ENCODE peak calls at places on chromosomes 11 and 22, in nine cellular contexts. One of them, this sample, is unnamed.

GRCh38 chr11:124644426-124645280 is 22.0 kb downstream of the TBRG1 start:
- DNase-seq in progenitor cell of endocrine pancreas: peak; percentile 33
- DNase-seq in activated effector memory CD4-positive, alpha-beta T cell treated with Interleukin-2 at 50 U/mL for 16 hours: no peak
- DNase-seq in choroid plexus epithelial cell: peak; percentile 89
- DNase-seq in Right ventricle myocardium inferior: peak; percentile 82
- DNase-seq in iPS-NIHi11: peak; percentile 74
- DNase-seq in ovary: peak; percentile 19
- DNase-seq in stimulated activated CD4-positive, alpha-beta T cell treated with anti-CD3 and anti-CD28 coated beads, Interleukin-2, amount 100 ng/mL, for 48 hours: peak; percentile 3
- DNase-seq in H9: peak; percentile 63
- DNase-seq in this sample: peak; percentile 83

GRCh38 chr11:62122076-62122475 is 1.7 kb upstream of the INCENP start:
- DNase-seq in progenitor cell of endocrine pancreas: no peak
- DNase-seq in activated effector memory CD4-positive, alpha-beta T cell treated with Interleukin-2 at 50 U/mL for 16 hours: no peak
- DNase-seq in choroid plexus epithelial cell: no peak
- DNase-seq in Right ventricle myocardium inferior: no peak
- DNase-seq in iPS-NIHi11: no peak
- DNase-seq in ovary: no peak
- DNase-seq in stimulated activated CD4-positive, alpha-beta T cell treated with anti-CD3 and anti-CD28 coated beads, Interleukin-2, amount 100 ng/mL, for 48 hours: no peak
- DNase-seq in H9: peak; percentile 59
- DNase-seq in this sample: peak; percentile 63

GRCh38 chr11:25838918-25839611 is 492.9 kb upstream of the ANO3 start:
- DNase-seq in progenitor cell of endocrine pancreas: no peak
- DNase-seq in activated effector memory CD4-positive, alpha-beta T cell treated with Interleukin-2 at 50 U/mL for 16 hours: no peak
- DNase-seq in choroid plexus epithelial cell: peak; percentile 11
- DNase-seq in Right ventricle myocardium inferior: no peak
- DNase-seq in iPS-NIHi11: peak; percentile 19
- DNase-seq in ovary: no peak
- DNase-seq in stimulated activated CD4-positive, alpha-beta T cell treated with anti-CD3 and anti-CD28 coated beads, Interleukin-2, amount 100 ng/mL, for 48 hours: no peak
- DNase-seq in H9: no peak
- DNase-seq in this sample: peak; percentile 45

GRCh38 chr11:130327716-130328115 is 13.0 kb upstream of the ZBTB44 start:
- DNase-seq in progenitor cell of endocrine pancreas: no peak
- DNase-seq in activated effector memory CD4-positive, alpha-beta T cell treated with Interleukin-2 at 50 U/mL for 16 hours: no peak
- DNase-seq in choroid plexus epithelial cell: no peak
- DNase-seq in Right ventricle myocardium inferior: no peak
- DNase-seq in iPS-NIHi11: no peak
- DNase-seq in ovary: no peak
- DNase-seq in stimulated activated CD4-positive, alpha-beta T cell treated with anti-CD3 and anti-CD28 coated beads, Interleukin-2, amount 100 ng/mL, for 48 hours: no peak
- DNase-seq in H9: no peak
- DNase-seq in this sample: no peak

GRCh38 chr11:44456544-44457270 is 108.8 kb upstream of the CD82 start:
- DNase-seq in progenitor cell of endocrine pancreas: no peak
- DNase-seq in activated effector memory CD4-positive, alpha-beta T cell treated with Interleukin-2 at 50 U/mL for 16 hours: no peak
- DNase-seq in choroid plexus epithelial cell: no peak
- DNase-seq in Right ventricle myocardium inferior: no peak
- DNase-seq in iPS-NIHi11: peak; percentile 67
- DNase-seq in ovary: no peak
- DNase-seq in stimulated activated CD4-positive, alpha-beta T cell treated with anti-CD3 and anti-CD28 coated beads, Interleukin-2, amount 100 ng/mL, for 48 hours: no peak
- DNase-seq in H9: no peak
- DNase-seq in this sample: peak; percentile 48

GRCh38 chr11:117918366-117919255 is 10.6 kb downstream of the TMPRSS13 start:
- DNase-seq in progenitor cell of endocrine pancreas: no peak
- DNase-seq in activated effector memory CD4-positive, alpha-beta T cell treated with Interleukin-2 at 50 U/mL for 16 hours: no peak
- DNase-seq in choroid plexus epithelial cell: no peak
- DNase-seq in Right ventricle myocardium inferior: no peak
- DNase-seq in iPS-NIHi11: no peak
- DNase-seq in ovary: no peak
- DNase-seq in stimulated activated CD4-positive, alpha-beta T cell treated with anti-CD3 and anti-CD28 coated beads, Interleukin-2, amount 100 ng/mL, for 48 hours: no peak
- DNase-seq in H9: no peak
- DNase-seq in this sample: no peak

GRCh38 chr22:32378703-32379272 is 21.1 kb downstream of the RFPL3 start:
- DNase-seq in progenitor cell of endocrine pancreas: peak; percentile 26
- DNase-seq in activated effector memory CD4-positive, alpha-beta T cell treated with Interleukin-2 at 50 U/mL for 16 hours: no peak
- DNase-seq in choroid plexus epithelial cell: peak; percentile 61
- DNase-seq in Right ventricle myocardium inferior: no peak
- DNase-seq in iPS-NIHi11: peak; percentile 83
- DNase-seq in ovary: no peak
- DNase-seq in stimulated activated CD4-positive, alpha-beta T cell treated with anti-CD3 and anti-CD28 coated beads, Interleukin-2, amount 100 ng/mL, for 48 hours: no peak
- DNase-seq in H9: peak; percentile 81
- DNase-seq in this sample: peak; percentile 80

GRCh38 chr11:122271167-122271566 is 155.2 kb upstream of the BLID start:
- DNase-seq in progenitor cell of endocrine pancreas: no peak
- DNase-seq in activated effector memory CD4-positive, alpha-beta T cell treated with Interleukin-2 at 50 U/mL for 16 hours: no peak
- DNase-seq in choroid plexus epithelial cell: no peak
- DNase-seq in Right ventricle myocardium inferior: no peak
- DNase-seq in iPS-NIHi11: peak; percentile 27
- DNase-seq in ovary: no peak
- DNase-seq in stimulated activated CD4-positive, alpha-beta T cell treated with anti-CD3 and anti-CD28 coated beads, Interleukin-2, amount 100 ng/mL, for 48 hours: no peak
- DNase-seq in H9: peak; percentile 30
- DNase-seq in this sample: no peak

GRCh38 chr22:47089796-47090460 is 327.5 kb downstream of the TBC1D22A start:
- DNase-seq in progenitor cell of endocrine pancreas: no peak
- DNase-seq in activated effector memory CD4-positive, alpha-beta T cell treated with Interleukin-2 at 50 U/mL for 16 hours: no peak
- DNase-seq in choroid plexus epithelial cell: no peak
- DNase-seq in Right ventricle myocardium inferior: no peak
- DNase-seq in iPS-NIHi11: no peak
- DNase-seq in ovary: no peak
- DNase-seq in stimulated activated CD4-positive, alpha-beta T cell treated with anti-CD3 and anti-CD28 coated beads, Interleukin-2, amount 100 ng/mL, for 48 hours: no peak
- DNase-seq in H9: no peak
- DNase-seq in this sample: no peak

GRCh38 chr11:63599211-63600122 is 14.8 kb downstream of the PLAAT3 start:
- DNase-seq in progenitor cell of endocrine pancreas: no peak
- DNase-seq in activated effector memory CD4-positive, alpha-beta T cell treated with Interleukin-2 at 50 U/mL for 16 hours: no peak
- DNase-seq in choroid plexus epithelial cell: peak; percentile 76
- DNase-seq in Right ventricle myocardium inferior: no peak
- DNase-seq in iPS-NIHi11: peak; percentile 56
- DNase-seq in ovary: no peak
- DNase-seq in stimulated activated CD4-positive, alpha-beta T cell treated with anti-CD3 and anti-CD28 coated beads, Interleukin-2, amount 100 ng/mL, for 48 hours: no peak
- DNase-seq in H9: no peak
- DNase-seq in this sample: peak; percentile 23

GRCh38 chr11:79342686-79343085 is 98.1 kb downstream of the TENM4 start:
- DNase-seq in progenitor cell of endocrine pancreas: no peak
- DNase-seq in activated effector memory CD4-positive, alpha-beta T cell treated with Interleukin-2 at 50 U/mL for 16 hours: no peak
- DNase-seq in choroid plexus epithelial cell: no peak
- DNase-seq in Right ventricle myocardium inferior: no peak
- DNase-seq in iPS-NIHi11: no peak
- DNase-seq in ovary: no peak
- DNase-seq in stimulated activated CD4-positive, alpha-beta T cell treated with anti-CD3 and anti-CD28 coated beads, Interleukin-2, amount 100 ng/mL, for 48 hours: no peak
- DNase-seq in H9: no peak
- DNase-seq in this sample: no peak

GRCh38 chr22:21457023-21457787 is 10.0 kb upstream of the TMEM191C start:
- DNase-seq in progenitor cell of endocrine pancreas: no peak
- DNase-seq in activated effector memory CD4-positive, alpha-beta T cell treated with Interleukin-2 at 50 U/mL for 16 hours: no peak
- DNase-seq in choroid plexus epithelial cell: peak; percentile 32
- DNase-seq in Right ventricle myocardium inferior: no peak
- DNase-seq in iPS-NIHi11: no peak
- DNase-seq in ovary: no peak
- DNase-seq in stimulated activated CD4-positive, alpha-beta T cell treated with anti-CD3 and anti-CD28 coated beads, Interleukin-2, amount 100 ng/mL, for 48 hours: no peak
- DNase-seq in H9: peak; percentile 27
- DNase-seq in this sample: no peak

GRCh38 chr22:29470159-29470855 is 9.7 kb upstream of the NEFH start:
- DNase-seq in progenitor cell of endocrine pancreas: peak; percentile 72
- DNase-seq in activated effector memory CD4-positive, alpha-beta T cell treated with Interleukin-2 at 50 U/mL for 16 hours: peak; percentile 65
- DNase-seq in choroid plexus epithelial cell: peak; percentile 62
- DNase-seq in Right ventricle myocardium inferior: peak; percentile 78
- DNase-seq in iPS-NIHi11: peak; percentile 95
- DNase-seq in ovary: no peak
- DNase-seq in stimulated activated CD4-positive, alpha-beta T cell treated with anti-CD3 and anti-CD28 coated beads, Interleukin-2, amount 100 ng/mL, for 48 hours: peak; percentile 90
- DNase-seq in H9: peak; percentile 92
- DNase-seq in this sample: peak; percentile 92

GRCh38 chr22:47209547-47210023 is 447.1 kb downstream of the TBC1D22A start:
- DNase-seq in progenitor cell of endocrine pancreas: no peak
- DNase-seq in activated effector memory CD4-positive, alpha-beta T cell treated with Interleukin-2 at 50 U/mL for 16 hours: no peak
- DNase-seq in choroid plexus epithelial cell: no peak
- DNase-seq in Right ventricle myocardium inferior: no peak
- DNase-seq in iPS-NIHi11: no peak
- DNase-seq in ovary: no peak
- DNase-seq in stimulated activated CD4-positive, alpha-beta T cell treated with anti-CD3 and anti-CD28 coated beads, Interleukin-2, amount 100 ng/mL, for 48 hours: no peak
- DNase-seq in H9: no peak
- DNase-seq in this sample: no peak

GRCh38 chr22:43241138-43241597 is 54.2 kb upstream of the TTLL12 start:
- DNase-seq in progenitor cell of endocrine pancreas: no peak
- DNase-seq in activated effector memory CD4-positive, alpha-beta T cell treated with Interleukin-2 at 50 U/mL for 16 hours: no peak
- DNase-seq in choroid plexus epithelial cell: no peak
- DNase-seq in Right ventricle myocardium inferior: no peak
- DNase-seq in iPS-NIHi11: no peak
- DNase-seq in ovary: no peak
- DNase-seq in stimulated activated CD4-positive, alpha-beta T cell treated with anti-CD3 and anti-CD28 coated beads, Interleukin-2, amount 100 ng/mL, for 48 hours: no peak
- DNase-seq in H9: no peak
- DNase-seq in this sample: no peak

GRCh38 chr22:37849089-37849751 is at the start of gene EIF3L:
- DNase-seq in progenitor cell of endocrine pancreas: peak; percentile 71
- DNase-seq in activated effector memory CD4-positive, alpha-beta T cell treated with Interleukin-2 at 50 U/mL for 16 hours: peak; percentile 85
- DNase-seq in choroid plexus epithelial cell: peak; percentile 91
- DNase-seq in Right ventricle myocardium inferior: peak; percentile 94
- DNase-seq in iPS-NIHi11: peak; percentile 94
- DNase-seq in ovary: peak; percentile 85
- DNase-seq in stimulated activated CD4-positive, alpha-beta T cell treated with anti-CD3 and anti-CD28 coated beads, Interleukin-2, amount 100 ng/mL, for 48 hours: peak; percentile 84
- DNase-seq in H9: peak; percentile 92
- DNase-seq in this sample: peak; percentile 95

GRCh38 chr11:107741044-107741823 is 29.4 kb upstream of the SLN start:
- DNase-seq in progenitor cell of endocrine pancreas: no peak
- DNase-seq in activated effector memory CD4-positive, alpha-beta T cell treated with Interleukin-2 at 50 U/mL for 16 hours: no peak
- DNase-seq in choroid plexus epithelial cell: peak; percentile 72
- DNase-seq in Right ventricle myocardium inferior: no peak
- DNase-seq in iPS-NIHi11: peak; percentile 32
- DNase-seq in ovary: no peak
- DNase-seq in stimulated activated CD4-positive, alpha-beta T cell treated with anti-CD3 and anti-CD28 coated beads, Interleukin-2, amount 100 ng/mL, for 48 hours: no peak
- DNase-seq in H9: no peak
- DNase-seq in this sample: peak; percentile 62

GRCh38 chr11:70206226-70206785 is 3.2 kb downstream of the FADD start:
- DNase-seq in progenitor cell of endocrine pancreas: no peak
- DNase-seq in activated effector memory CD4-positive, alpha-beta T cell treated with Interleukin-2 at 50 U/mL for 16 hours: no peak
- DNase-seq in choroid plexus epithelial cell: no peak
- DNase-seq in Right ventricle myocardium inferior: peak; percentile 51
- DNase-seq in iPS-NIHi11: no peak
- DNase-seq in ovary: no peak
- DNase-seq in stimulated activated CD4-positive, alpha-beta T cell treated with anti-CD3 and anti-CD28 coated beads, Interleukin-2, amount 100 ng/mL, for 48 hours: no peak
- DNase-seq in H9: no peak
- DNase-seq in this sample: no peak

GRCh38 chr22:49749885-49750510 is 77.7 kb downstream of the BRD1 start:
- DNase-seq in progenitor cell of endocrine pancreas: no peak
- DNase-seq in activated effector memory CD4-positive, alpha-beta T cell treated with Interleukin-2 at 50 U/mL for 16 hours: no peak
- DNase-seq in choroid plexus epithelial cell: no peak
- DNase-seq in Right ventricle myocardium inferior: no peak
- DNase-seq in iPS-NIHi11: peak; percentile 9
- DNase-seq in ovary: no peak
- DNase-seq in stimulated activated CD4-positive, alpha-beta T cell treated with anti-CD3 and anti-CD28 coated beads, Interleukin-2, amount 100 ng/mL, for 48 hours: no peak
- DNase-seq in H9: no peak
- DNase-seq in this sample: no peak

GRCh38 chr11:15159085-15159484 is 44.4 kb downstream of the INSC start:
- DNase-seq in progenitor cell of endocrine pancreas: no peak
- DNase-seq in activated effector memory CD4-positive, alpha-beta T cell treated with Interleukin-2 at 50 U/mL for 16 hours: no peak
- DNase-seq in choroid plexus epithelial cell: peak; percentile 70
- DNase-seq in Right ventricle myocardium inferior: no peak
- DNase-seq in iPS-NIHi11: peak; percentile 52
- DNase-seq in ovary: no peak
- DNase-seq in stimulated activated CD4-positive, alpha-beta T cell treated with anti-CD3 and anti-CD28 coated beads, Interleukin-2, amount 100 ng/mL, for 48 hours: no peak
- DNase-seq in H9: peak; percentile 37
- DNase-seq in this sample: peak; percentile 53

GRCh38 chr11:134539285-134539684 is 127.2 kb upstream of the B3GAT1 start:
- DNase-seq in progenitor cell of endocrine pancreas: no peak
- DNase-seq in activated effector memory CD4-positive, alpha-beta T cell treated with Interleukin-2 at 50 U/mL for 16 hours: no peak
- DNase-seq in choroid plexus epithelial cell: no peak
- DNase-seq in Right ventricle myocardium inferior: no peak
- DNase-seq in iPS-NIHi11: no peak
- DNase-seq in ovary: no peak
- DNase-seq in stimulated activated CD4-positive, alpha-beta T cell treated with anti-CD3 and anti-CD28 coated beads, Interleukin-2, amount 100 ng/mL, for 48 hours: no peak
- DNase-seq in H9: no peak
- DNase-seq in this sample: no peak

GRCh38 chr22:46803031-46803880 is 40.8 kb downstream of the TBC1D22A start:
- DNase-seq in progenitor cell of endocrine pancreas: peak; percentile 55
- DNase-seq in activated effector memory CD4-positive, alpha-beta T cell treated with Interleukin-2 at 50 U/mL for 16 hours: peak; percentile 49
- DNase-seq in choroid plexus epithelial cell: peak; percentile 49
- DNase-seq in Right ventricle myocardium inferior: peak; percentile 89
- DNase-seq in iPS-NIHi11: peak; percentile 90
- DNase-seq in ovary: no peak
- DNase-seq in stimulated activated CD4-positive, alpha-beta T cell treated with anti-CD3 and anti-CD28 coated beads, Interleukin-2, amount 100 ng/mL, for 48 hours: peak; percentile 71
- DNase-seq in H9: peak; percentile 79
- DNase-seq in this sample: peak; percentile 72

GRCh38 chr11:64086263-64086938 is 50.7 kb downstream of the FLRT1 start:
- DNase-seq in progenitor cell of endocrine pancreas: no peak
- DNase-seq in activated effector memory CD4-positive, alpha-beta T cell treated with Interleukin-2 at 50 U/mL for 16 hours: no peak
- DNase-seq in choroid plexus epithelial cell: peak; percentile 21
- DNase-seq in Right ventricle myocardium inferior: no peak
- DNase-seq in iPS-NIHi11: no peak
- DNase-seq in ovary: peak; percentile 65
- DNase-seq in stimulated activated CD4-positive, alpha-beta T cell treated with anti-CD3 and anti-CD28 coated beads, Interleukin-2, amount 100 ng/mL, for 48 hours: no peak
- DNase-seq in H9: no peak
- DNase-seq in this sample: no peak